ENCODE peak calls at places on chromosomes 3 and 15, in five cellular contexts. V is activated B cell treated with CpG ODN at 0.5 μM for 24 hours, F is osteocyte, U is stomach, O is GM12865. R is an unnamed sample.

GRCh38 chr15:39096608-39097007 is 484.3 kb upstream of the THBS1 start:
- DNase-seq in V (no peak), F (no peak), U (no peak), O (no peak), R (no peak)

GRCh38 chr15:70259030-70259424 is 161.3 kb upstream of the TLE3 start:
- DNase-seq in V (no peak), F (no peak), U (peak), O (peak), R (no peak)

GRCh38 chr3:112649478-112649735 is 8.5 kb upstream of the CCDC80 start:
- DNase-seq in V (no peak), F (no peak), U (no peak), O (no peak), R (no peak)

GRCh38 chr15:67132276-67132675 is 66.9 kb downstream of the SMAD3 start:
- DNase-seq in V (no peak), F (no peak), U (no peak), O (no peak), R (no peak)

GRCh38 chr3:100575704-100576103 is 33.7 kb upstream of the ADGRG7 start:
- DNase-seq in V (no peak), F (no peak), U (no peak), O (no peak), R (no peak)

GRCh38 chr3:146470424-146470990 is 1.1 kb upstream of the PLSCR2 start:
- DNase-seq in V (no peak), F (no peak), U (no peak), O (no peak), R (no peak)

GRCh38 chr15:85116925-85117646 is 135.4 kb downstream of the PDE8A start:
- DNase-seq in V (no peak), F (peak), U (no peak), O (peak), R (no peak)

GRCh38 chr15:73894133-73894814 is 20.9 kb downstream of the TBC1D21 start:
- DNase-seq in V (no peak), F (no peak), U (no peak), O (no peak), R (no peak)

GRCh38 chr3:146543461-146544012 is 870 bp downstream of the PLSCR1 start:
- DNase-seq in V (no peak), F (no peak), U (no peak), O (peak), R (no peak)

GRCh38 chr3:181713673-181714270 is 2.0 kb downstream of the SOX2 start:
- DNase-seq in V (no peak), F (no peak), U (no peak), O (no peak), R (no peak)

GRCh38 chr15:64151727-64152506 is at the start of gene SNX22:
- DNase-seq in V (peak), F (no peak), U (peak), O (peak), R (no peak)

GRCh38 chr3:104279617-104280016 is 1087.1 kb upstream of the ALCAM start:
- DNase-seq in V (no peak), F (no peak), U (no peak), O (no peak), R (no peak)

GRCh38 chr15:101031203-101031602 is 112.0 kb downstream of the LRRK1 start:
- DNase-seq in V (no peak), F (no peak), U (peak), O (no peak), R (no peak)

GRCh38 chr3:155572085-155572484 is 172.8 kb downstream of the PLCH1 start:
- DNase-seq in V (no peak), F (no peak), U (no peak), O (no peak), R (no peak)

GRCh38 chr3:9660972-9661371 is 11.7 kb downstream of the MTMR14 start:
- DNase-seq in V (no peak), F (no peak), U (no peak), O (no peak), R (no peak)

GRCh38 chr3:55330756-55331155 is 156.3 kb downstream of the WNT5A start:
- DNase-seq in V (no peak), F (no peak), U (no peak), O (no peak), R (no peak)

GRCh38 chr15:78085928-78086327 is 6.4 kb upstream of the SH2D7 start:
- DNase-seq in V (no peak), F (no peak), U (no peak), O (no peak), R (no peak)

GRCh38 chr15:57553526-57553925 is 38.2 kb upstream of the MYZAP start:
- DNase-seq in V (no peak), F (no peak), U (no peak), O (no peak), R (no peak)

GRCh38 chr15:59571606-59572005 is 40.0 kb upstream of the GCNT3 start:
- DNase-seq in V (no peak), F (no peak), U (no peak), O (no peak), R (no peak)

GRCh38 chr3:49930922-49931321 is 1.3 kb upstream of the MON1A start:
- DNase-seq in V (no peak), F (no peak), U (no peak), O (peak), R (no peak)
- TF ChIP-seq CTCF in V (no peak), F (no peak), U (no peak), O (no peak), R (no peak)

GRCh38 chr3:59412506-59412905 is 362.7 kb upstream of the CFAP20DC start:
- DNase-seq in V (no peak), F (no peak), U (no peak), O (no peak), R (no peak)

GRCh38 chr3:59407425-59407824 is 357.6 kb upstream of the CFAP20DC start:
- DNase-seq in V (no peak), F (no peak), U (no peak), O (no peak), R (no peak)

GRCh38 chr3:59411176-59411575 is 361.4 kb upstream of the CFAP20DC start:
- DNase-seq in V (no peak), F (no peak), U (no peak), O (no peak), R (no peak)

GRCh38 chr3:59408047-59408624 is 358.3 kb upstream of the CFAP20DC start:
- DNase-seq in V (no peak), F (no peak), U (no peak), O (peak), R (no peak)

DNA sequence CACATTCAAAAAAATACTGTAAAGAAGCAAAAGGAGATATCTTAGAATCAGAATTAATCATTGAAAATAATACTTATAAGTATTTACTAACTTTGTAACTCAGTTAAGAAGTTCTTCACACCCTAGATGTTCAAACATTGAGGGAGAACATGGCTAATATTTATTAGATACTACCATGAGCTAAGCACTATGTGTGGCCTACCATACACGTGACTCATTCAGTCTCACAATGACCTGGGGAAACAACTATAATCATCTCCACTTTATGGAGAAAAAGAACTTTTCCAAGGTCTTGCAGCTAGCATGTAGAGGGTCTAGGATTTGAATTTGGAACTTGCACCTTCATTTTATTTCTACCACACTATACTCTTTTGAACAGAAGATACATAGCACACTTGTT is 361.9 kb upstream of the CFAP20DC start:
- DNase-seq in V (no peak), F (no peak), U (no peak), O (no peak), R (no peak)
- TF ChIP-seq CTCF in V (no peak), F (no peak), U (no peak), O (no peak), R (no peak)

GRCh38 chr15:88241060-88241459 is 15.5 kb downstream of the NTRK3 start:
- DNase-seq in V (no peak), F (no peak), U (no peak), O (no peak), R (no peak)
- TF ChIP-seq CTCF in V (no peak), F (no peak), U (no peak), O (no peak), R (no peak)

GRCh38 chr3:129282727-129283327 is 4.2 kb downstream of the HMCES start:
- DNase-seq in V (no peak), F (no peak), U (no peak), O (peak), R (no peak)
- TF ChIP-seq CTCF in V (no peak), F (no peak), U (no peak), O (no peak), R (no peak)

DNA sequence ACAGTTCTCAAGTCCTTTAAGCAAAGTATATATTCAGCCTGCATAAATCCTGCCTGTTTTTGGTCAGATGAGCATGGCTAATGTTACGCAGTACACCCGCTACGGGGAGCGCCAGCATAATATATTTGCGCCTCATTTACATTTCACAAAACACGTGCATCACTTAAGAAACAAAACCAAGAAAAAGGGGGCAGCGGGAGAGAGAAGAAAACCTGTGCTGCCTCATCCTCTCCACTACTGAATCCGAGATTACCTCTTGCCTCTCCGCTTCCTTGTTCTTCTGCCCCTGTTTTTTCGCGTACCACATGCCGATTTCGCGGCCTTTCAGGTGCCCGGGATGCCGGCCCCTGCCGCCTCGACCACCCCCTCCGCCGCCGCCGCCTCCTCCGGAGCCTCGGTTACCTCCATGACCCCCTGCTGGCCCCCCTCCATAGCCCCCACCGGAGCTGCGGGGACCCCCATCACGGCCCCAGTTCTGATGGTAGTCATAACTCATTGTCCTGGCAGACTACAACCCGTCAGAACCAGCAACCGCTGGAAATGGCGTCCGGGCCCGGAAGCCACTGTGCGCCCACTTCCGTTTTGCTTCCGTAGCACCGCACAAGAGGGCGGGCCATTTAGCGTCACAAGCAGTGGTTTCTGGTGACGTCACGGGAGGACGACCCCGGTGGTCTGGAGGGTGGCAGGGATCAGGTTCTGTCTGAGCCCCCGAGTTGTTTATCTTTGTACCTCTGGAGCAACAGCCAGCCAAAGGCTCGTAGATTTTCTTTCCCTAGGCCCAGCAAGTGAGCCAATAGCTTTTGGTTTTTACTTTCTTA is at the start of gene DHX36:
- DNase-seq in V (peak), F (peak), U (peak), O (peak), R (peak)
- TF ChIP-seq CTCF in V (no peak), F (peak), U (no peak), O (no peak), R (no peak)

GRCh38 chr15:81419304-81419943 is 45.4 kb upstream of the TMC3 start:
- DNase-seq in V (no peak), F (no peak), U (no peak), O (no peak), R (no peak)
- TF ChIP-seq CTCF in V (no peak), F (no peak), U (no peak), O (no peak), R (no peak)

GRCh38 chr3:143430582-143430981 is 311.0 kb downstream of the CHST2 start:
- DNase-seq in V (no peak), F (no peak), U (no peak), O (no peak), R (no peak)

GRCh38 chr3:143439785-143440184 is 320.2 kb downstream of the CHST2 start:
- DNase-seq in V (no peak), F (no peak), U (no peak), O (no peak), R (no peak)

GRCh38 chr3:143433787-143434378 is 314.3 kb downstream of the CHST2 start:
- DNase-seq in V (no peak), F (no peak), U (no peak), O (peak), R (no peak)

GRCh38 chr3:143441772-143442171 is 322.2 kb downstream of the CHST2 start:
- DNase-seq in V (no peak), F (no peak), U (no peak), O (no peak), R (no peak)

GRCh38 chr3:143436231-143436930 is 316.8 kb downstream of the CHST2 start:
- DNase-seq in V (no peak), F (no peak), U (no peak), O (no peak), R (no peak)
- TF ChIP-seq CTCF in V (no peak), F (no peak), U (no peak), O (no peak), R (no peak)

GRCh38 chr15:71784719-71785118 is 25.6 kb upstream of the NR2E3 start:
- DNase-seq in V (no peak), F (peak), U (no peak), O (no peak), R (peak)
- TF ChIP-seq CTCF in V (no peak), F (peak), U (no peak), O (peak), R (peak)

GRCh38 chr3:12135029-12135634 is 23.6 kb downstream of the TIMP4 start:
- DNase-seq in V (peak), F (no peak), U (peak), O (peak), R (peak)
- TF ChIP-seq CTCF in V (peak), F (peak), U (peak), O (peak), R (peak)

GRCh38 chr3:120622870-120623718 is 27.0 kb downstream of the NDUFB4 start:
- DNase-seq in V (no peak), F (no peak), U (no peak), O (peak), R (no peak)
- TF ChIP-seq CTCF in V (no peak), F (peak), U (no peak), O (peak), R (peak)